ENCODE peak calls at places on chromosomes 2 and 18, in five cellular contexts. K, H, T, G and Z are unnamed samples.

GRCh38 chr2:212915121-212915782 is 236.2 kb downstream of the IKZF2 start:
- DNase-seq in K (no peak), H (no peak), T (no peak), G (no peak), Z (no peak)

GRCh38 chr2:239471011-239471792 is 70.4 kb upstream of the HDAC4 start:
- DNase-seq in K (no peak), H (no peak), T (no peak), G (no peak), Z (no peak)

GRCh38 chr2:111121028-111121872 is 536 bp downstream of the BCL2L11 start:
- DNase-seq in K (no peak), H (peak; percentile 78), T (no peak), G (peak; percentile 35), Z (no peak)

GRCh38 chr2:190819835-190820234 is 60.8 kb upstream of the GLS start:
- DNase-seq in K (no peak), H (no peak), T (no peak), G (no peak), Z (no peak)

GRCh38 chr2:41319437-41319836 is 728.4 kb upstream of the PKDCC start:
- DNase-seq in K (no peak), H (no peak), T (no peak), G (no peak), Z (no peak)

GRCh38 chr2:100799701-100800100 is 20.2 kb upstream of the NPAS2 start:
- DNase-seq in K (no peak), H (no peak), T (no peak), G (no peak), Z (no peak)

GRCh38 chr2:3313845-3314375 is 63.7 kb downstream of the EIPR1 start:
- DNase-seq in K (no peak), H (no peak), T (no peak), G (no peak), Z (no peak)

GRCh38 chr2:239008004-239008403 is 160.1 kb downstream of the TWIST2 start:
- DNase-seq in K (no peak), H (no peak), T (no peak), G (no peak), Z (no peak)

GRCh38 chr2:229153307-229153706 is 117.8 kb downstream of the PID1 start:
- DNase-seq in K (no peak), H (no peak), T (no peak), G (no peak), Z (no peak)

GRCh38 chr2:96092896-96093295 is 23.5 kb downstream of the ADRA2B start:
- DNase-seq in K (no peak), H (no peak), T (no peak), G (no peak), Z (no peak)

GRCh38 chr2:138670734-138671133 is 109.5 kb downstream of the NXPH2 start:
- DNase-seq in K (peak; percentile 3), H (no peak), T (no peak), G (no peak), Z (no peak)

GRCh38 chr18:61336766-61337165 is 3.5 kb downstream of the CDH20 start:
- DNase-seq in K (no peak), H (no peak), T (no peak), G (no peak), Z (no peak)

GRCh38 chr18:1304392-1304992 is 399.8 kb downstream of the ADCYAP1 start:
- DNase-seq in K (no peak), H (no peak), T (no peak), G (no peak), Z (no peak)

GRCh38 chr2:30947686-30948085 is 140.4 kb upstream of the CAPN13 start:
- DNase-seq in K (no peak), H (no peak), T (no peak), G (no peak), Z (no peak)

GRCh38 chr18:1393929-1394328 is 489.3 kb downstream of the ADCYAP1 start:
- DNase-seq in K (no peak), H (no peak), T (no peak), G (no peak), Z (no peak)

GRCh38 chr2:168935810-168936581 is 34.9 kb downstream of the G6PC2 start:
- DNase-seq in K (no peak), H (no peak), T (no peak), G (no peak), Z (no peak)

GRCh38 chr2:238716171-238716570 is 131.7 kb upstream of the TWIST2 start:
- DNase-seq in K (no peak), H (no peak), T (no peak), G (no peak), Z (no peak)

GRCh38 chr2:177625744-177626655 is 233.4 kb downstream of the AGPS start:
- DNase-seq in K (no peak), H (no peak), T (no peak), G (no peak), Z (no peak)

GRCh38 chr18:46939337-46939963 is 22.0 kb downstream of the KATNAL2 start:
- DNase-seq in K (no peak), H (no peak), T (no peak), G (peak; percentile 15), Z (no peak)

GRCh38 chr2:39525636-39526412 is 88.7 kb upstream of the MAP4K3 start:
- DNase-seq in K (no peak), H (no peak), T (no peak), G (peak; percentile 79), Z (no peak)

GRCh38 chr2:195700480-195700879 is 43.5 kb downstream of the SLC39A10 start:
- DNase-seq in K (no peak), H (no peak), T (no peak), G (no peak), Z (no peak)

GRCh38 chr2:105470979-105471378 is 72.1 kb upstream of the FHL2 start:
- DNase-seq in K (no peak), H (no peak), T (no peak), G (no peak), Z (no peak)

GRCh38 chr2:102155703-102156515 is 13.4 kb downstream of the IL1R1 start:
- DNase-seq in K (no peak), H (no peak), T (no peak), G (peak; percentile 100), Z (no peak)

GRCh38 chr2:238320648-238321281 is 447 bp downstream of the TRAF3IP1 start:
- DNase-seq in K (no peak), H (peak; percentile 64), T (no peak), G (no peak), Z (no peak)

GRCh38 chr2:158575051-158575635 is 118.4 kb downstream of the PKP4 start:
- DNase-seq in K (no peak), H (no peak), T (no peak), G (no peak), Z (no peak)
- TF ChIP-seq SUZ12 in K (no peak), H (no peak), T (no peak), G (no peak), Z (no peak)

GRCh38 chr18:28178720-28179119 is 1.8 kb upstream of the CDH2 start:
- DNase-seq in K (no peak), H (no peak), T (no peak), G (no peak), Z (no peak)

GRCh38 chr18:28177828-28178635 is 1.1 kb upstream of the CDH2 start:
- DNase-seq in K (no peak), H (peak; percentile 82), T (no peak), G (peak; percentile 18), Z (peak; percentile 74)

GRCh38 chr18:28175930-28176673 is 828 bp downstream of the CDH2 start:
- DNase-seq in K (no peak), H (peak; percentile 72), T (no peak), G (no peak), Z (peak; percentile 38)

GRCh38 chr18:28176674-28176932 is 327 bp downstream of the CDH2 start:
- DNase-seq in K (no peak), H (peak; percentile 59), T (no peak), G (no peak), Z (peak; percentile 17)

DNA sequence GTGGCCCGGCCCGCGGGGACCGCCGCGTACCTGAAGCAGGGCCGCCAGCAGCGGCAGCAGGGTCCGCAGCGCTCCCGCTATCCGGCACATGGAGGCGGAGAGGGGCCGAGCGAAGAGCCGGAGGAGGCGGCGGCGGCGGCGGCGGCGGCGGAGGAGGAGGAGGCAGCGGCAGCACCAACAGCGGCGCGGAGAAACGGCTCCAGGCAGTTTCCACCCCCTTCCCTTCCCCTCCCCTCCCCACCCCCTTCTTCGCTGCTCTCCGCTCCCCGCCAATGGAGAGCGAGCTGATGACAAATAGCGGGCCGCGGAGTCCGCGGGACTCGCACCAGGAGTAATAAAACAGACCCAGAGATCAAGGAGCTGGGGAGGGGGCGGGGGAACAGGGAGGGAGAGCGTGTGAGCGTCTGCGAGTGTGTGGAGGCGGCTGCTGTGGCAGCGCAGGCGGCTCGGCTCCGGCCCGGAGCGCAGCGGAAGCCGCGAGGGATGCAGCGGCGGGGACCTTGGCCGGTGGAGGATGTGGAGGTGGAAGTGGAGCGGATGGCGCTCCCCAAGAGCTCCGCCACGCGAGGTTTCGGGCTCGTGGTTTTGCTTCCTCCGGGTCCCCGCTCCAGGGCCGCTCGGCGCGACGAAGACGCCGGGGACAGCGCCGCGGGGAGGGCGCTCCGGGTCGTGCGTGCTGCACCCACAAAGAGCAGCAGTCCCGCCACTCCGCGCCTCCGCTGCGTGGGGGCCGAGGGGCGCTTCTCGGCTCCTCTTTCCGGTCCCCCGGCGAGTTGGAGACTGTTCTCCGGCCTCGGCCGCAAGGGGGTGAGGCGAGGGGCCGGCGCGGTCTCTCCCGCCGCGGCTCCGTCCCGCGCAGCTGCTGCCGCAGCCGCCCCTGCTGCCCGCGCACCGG is at the start of gene CDH2:
- DNase-seq in K (peak; percentile 30), H (peak; percentile 74), T (no peak), G (peak; percentile 77), Z (peak; percentile 85)
- TF ChIP-seq SUZ12 in K (no peak), H (no peak), T (no peak), G (no peak), Z (no peak)

DNA sequence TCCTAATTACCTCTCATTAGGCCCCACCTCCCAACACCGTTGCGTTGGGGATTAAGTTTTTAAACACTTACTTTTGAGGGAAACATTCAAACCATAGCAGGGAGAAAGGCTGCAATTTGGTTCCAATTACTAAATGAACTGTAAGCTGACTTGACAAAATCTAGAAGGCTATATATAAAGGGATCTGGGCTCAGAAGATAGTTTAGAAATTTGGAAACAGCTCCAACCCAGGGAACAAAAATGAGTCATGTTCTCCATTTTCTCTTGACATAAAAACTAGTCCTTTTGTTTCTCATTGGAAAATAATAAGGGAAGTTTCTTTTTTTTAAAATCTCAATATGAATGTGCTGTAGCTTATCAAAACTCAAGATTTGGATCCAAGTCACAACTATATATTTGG is 17.5 kb downstream of the MOGAT1 start:
- DNase-seq in K (no peak), H (no peak), T (no peak), G (no peak), Z (no peak)
- TF ChIP-seq SUZ12 in K (no peak), H (no peak), T (no peak), G (no peak), Z (no peak)

DNA sequence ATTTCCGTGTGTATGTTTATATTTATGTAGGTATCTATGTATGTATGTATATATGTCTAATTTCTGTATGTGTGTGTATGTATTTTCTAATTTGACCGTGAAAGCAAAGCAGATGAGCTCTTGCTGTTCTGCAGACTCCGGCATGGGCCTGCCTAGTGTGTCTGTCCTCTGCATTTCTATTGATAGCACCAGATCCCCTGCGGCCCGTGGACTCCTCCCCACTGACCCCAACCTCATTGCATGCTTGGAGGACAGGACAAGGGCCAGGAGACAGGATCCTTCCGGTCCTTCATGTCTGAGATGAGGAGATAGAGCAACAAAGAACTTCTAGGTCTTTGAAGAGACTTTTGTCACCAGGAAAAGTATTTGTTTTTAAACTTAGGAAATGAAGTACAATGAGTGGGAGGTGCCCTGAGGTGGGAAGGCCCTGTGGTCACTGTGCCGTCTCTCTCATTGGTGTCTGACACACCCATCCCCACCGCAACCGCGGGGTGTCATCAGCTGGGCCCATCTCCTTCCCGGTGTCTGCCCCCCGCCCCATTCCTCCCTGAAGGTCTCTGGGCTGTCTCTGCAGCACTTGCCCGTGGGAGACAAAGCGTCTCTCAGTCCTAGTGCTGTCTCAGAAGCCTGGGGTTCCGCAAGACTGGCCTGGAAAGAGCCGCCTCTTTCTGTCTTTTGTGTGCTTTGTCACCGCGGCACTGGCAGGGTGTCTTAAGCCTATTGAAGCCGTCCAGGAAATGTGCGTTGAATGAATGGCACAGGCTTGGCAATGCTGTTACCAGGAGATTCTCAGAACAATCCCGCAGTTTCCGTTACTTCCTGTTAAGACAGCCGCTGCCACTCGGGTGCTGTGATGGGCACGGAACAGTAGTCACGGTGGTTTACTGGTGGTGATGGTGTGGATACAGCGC is 216.4 kb downstream of the AGAP1 start:
- DNase-seq in K (no peak), H (no peak), T (no peak), G (no peak), Z (no peak)
- TF ChIP-seq SUZ12 in K (no peak), H (no peak), T (no peak), G (no peak), Z (no peak)